ENCODE peak calls at places on chromosome 18, in seven cellular contexts. Q is astrocyte of the spinal cord, J is HCT116, D is left cardiac atrium, B is AG04450, R is adipocyte, S is fibroblast of pulmonary artery. Z is an unnamed sample.

GRCh38 chr18:6997802-6998201 is 119.8 kb downstream of the LAMA1 start:
- DNase-seq in S (peak; percentile 62), Q (no peak), R (no peak), B (no peak), J (no peak), D (no peak), Z (no peak)

GRCh38 chr18:9022397-9023170 is 79.9 kb upstream of the NDUFV2 start:
- DNase-seq in J (no peak), B (no peak), S (peak; percentile 40), Q (peak; percentile 45), D (peak; percentile 30), R (no peak), Z (no peak)

GRCh38 chr18:48922801-48923730 is 27.7 kb downstream of the SMAD7 start:
- DNase-seq in Q (peak; percentile 94), B (no peak), R (peak; percentile 87), D (peak; percentile 67), S (peak; percentile 79), J (no peak), Z (peak; percentile 63)

GRCh38 chr18:70221156-70221910 is 15.8 kb upstream of the RTTN start:
- DNase-seq in B (no peak), Q (no peak), R (no peak), S (no peak), J (no peak), D (no peak), Z (no peak)

GRCh38 chr18:21052385-21052784 is 59.2 kb downstream of the ROCK1 start:
- DNase-seq in J (no peak), R (no peak), S (no peak), D (no peak), B (no peak), Q (no peak), Z (no peak)

GRCh38 chr18:22609642-22610041 is 191.9 kb upstream of the CTAGE1 start:
- DNase-seq in J (no peak), R (peak; percentile 23), Q (peak; percentile 29), D (peak; percentile 85), S (peak; percentile 70), B (no peak), Z (no peak)

GRCh38 chr18:40407913-40408312 is 1547.1 kb upstream of the PIK3C3 start:
- DNase-seq in B (no peak), J (no peak), S (peak; percentile 24), Q (peak; percentile 41), D (no peak), R (no peak), Z (no peak)

GRCh38 chr18:60372598-60372997 is at the start of gene MC4R:
- DNase-seq in J (peak; percentile 48), S (peak; percentile 73), R (peak; percentile 89), B (peak; percentile 58), D (peak; percentile 20), Q (peak; percentile 86), Z (peak; percentile 78)

GRCh38 chr18:79704631-79705030 is 25.0 kb downstream of the CTDP1 start:
- DNase-seq in Q (no peak), B (no peak), J (no peak), S (no peak), R (no peak), D (no peak), Z (no peak)

GRCh38 chr18:22378672-22379282 is 38.9 kb downstream of the CTAGE1 start:
- DNase-seq in J (peak; percentile 39), B (no peak), D (peak; percentile 40), R (peak; percentile 29), S (peak; percentile 51), Q (peak; percentile 11), Z (peak; percentile 37)

GRCh38 chr18:8706545-8706980 is 1.2 kb downstream of the MTCL1 start:
- DNase-seq in S (no peak), Q (peak; percentile 17), J (no peak), B (no peak), R (peak; percentile 36), D (no peak), Z (no peak)

GRCh38 chr18:43067570-43067969 is 47.9 kb downstream of the RIT2 start:
- DNase-seq in R (no peak), B (no peak), S (no peak), D (no peak), Q (no peak), J (no peak), Z (no peak)

GRCh38 chr18:58310517-58310916 is 266.5 kb downstream of the NEDD4L start:
- DNase-seq in Q (no peak), D (peak; percentile 53), S (no peak), R (no peak), B (no peak), J (no peak), Z (peak; percentile 43)

GRCh38 chr18:55115606-55116005 is 156.3 kb upstream of the CCDC68 start:
- DNase-seq in J (no peak), Q (no peak), R (no peak), D (no peak), B (no peak), S (no peak), Z (no peak)

GRCh38 chr18:23178661-23179081 is 43.4 kb downstream of the CABLES1 start:
- DNase-seq in S (no peak), B (no peak), R (no peak), J (no peak), D (no peak), Q (no peak), Z (no peak)

GRCh38 chr18:5155180-5155906 is 41.7 kb downstream of the AKAIN1 start:
- DNase-seq in Q (no peak), D (no peak), S (no peak), R (no peak), B (no peak), J (no peak), Z (no peak)

GRCh38 chr18:9741461-9741820 is 33.3 kb downstream of the RAB31 start:
- DNase-seq in S (no peak), J (no peak), D (no peak), R (no peak), Q (no peak), B (no peak), Z (no peak)

GRCh38 chr18:2914185-2914584 is 67.4 kb downstream of the EMILIN2 start:
- DNase-seq in S (no peak), Q (no peak), R (no peak), J (no peak), B (no peak), D (no peak), Z (no peak)

GRCh38 chr18:23228102-23229051 is 93.1 kb downstream of the CABLES1 start:
- DNase-seq in S (peak; percentile 48), R (peak; percentile 28), D (no peak), J (no peak), B (no peak), Q (peak; percentile 53), Z (peak; percentile 50)

GRCh38 chr18:76765649-76766048 is 56.7 kb upstream of the ZNF236 start:
- DNase-seq in J (no peak), D (no peak), S (no peak), Q (peak; percentile 29), B (no peak), R (no peak), Z (no peak)

GRCh38 chr18:6543330-6543908 is 128.7 kb upstream of the L3MBTL4 start:
- DNase-seq in S (peak; percentile 61), Q (peak; percentile 55), R (peak; percentile 71), J (no peak), B (no peak), D (no peak), Z (peak; percentile 47)

Z was measured in kidney glomerular epithelial cell.